ENCODE peak calls at places on chromosomes 4 and X, in six cellular contexts. U is HuH-7.5, N is right cardiac atrium, S is ACHN, L is brain microvascular endothelial cell, J is mesendoderm. P is an unnamed sample.

GRCh38 chr4:7803992-7804758 is 135.5 kb downstream of the AFAP1 start:
- DNase-seq in J (peak; percentile 88), L (peak; percentile 72), U (peak; percentile 73), S (peak; percentile 77), N (peak; percentile 94), P (peak; percentile 83)

GRCh38 chr4:182562350-182562749 is 319.1 kb downstream of the TENM3 start:
- DNase-seq in S (no peak), N (no peak), U (no peak), J (no peak), L (no peak), P (no peak)

GRCh38 chr4:72505314-72505744 is 63.7 kb downstream of the ADAMTS3 start:
- DNase-seq in N (peak; percentile 42), U (peak; percentile 11), J (peak; percentile 86), S (peak; percentile 55), L (peak; percentile 30), P (peak; percentile 35)

GRCh38 chrX:28697732-28698131 is 110.5 kb downstream of the IL1RAPL1 start:
- DNase-seq in J (no peak), N (no peak), U (no peak), S (no peak), L (no peak), P (no peak)

GRCh38 chrX:23704673-23705206 is 37.4 kb downstream of the PRDX4 start:
- DNase-seq in S (no peak), L (no peak), J (no peak), N (no peak), U (no peak), P (no peak)

GRCh38 chrX:64184396-64184795 is 21.1 kb downstream of the AMER1 start:
- DNase-seq in N (no peak), L (no peak), S (no peak), U (no peak), J (no peak), P (no peak)

GRCh38 chrX:153968754-153969124 is 2.9 kb downstream of the HCFC1 start:
- DNase-seq in N (no peak), S (no peak), J (peak; percentile 45), L (no peak), U (no peak), P (no peak)

GRCh38 chr4:103375278-103375677 is 177.1 kb upstream of the CENPE start:
- DNase-seq in J (no peak), U (no peak), N (no peak), L (peak; percentile 86), S (no peak), P (no peak)

GRCh38 chr4:7763788-7764187 is 175.9 kb downstream of the AFAP1 start:
- DNase-seq in J (peak; percentile 28), N (no peak), L (peak; percentile 82), U (no peak), S (peak; percentile 33), P (no peak)

GRCh38 chr4:38751341-38752043 is 31.3 kb downstream of the TLR10 start:
- DNase-seq in S (no peak), U (no peak), J (no peak), N (peak; percentile 29), L (no peak), P (no peak)

GRCh38 chr4:169744601-169745000 is 13.1 kb downstream of the HPF1 start:
- DNase-seq in U (no peak), N (no peak), S (no peak), L (no peak), J (no peak), P (no peak)

GRCh38 chr4:11408569-11408968 is 20.1 kb downstream of the HS3ST1 start:
- DNase-seq in S (no peak), J (no peak), U (no peak), L (no peak), N (no peak), P (peak; percentile 86)

GRCh38 chr4:152679414-152680281 is at the start of gene TMEM154:
- DNase-seq in S (peak; percentile 77), U (peak; percentile 39), J (peak; percentile 97), N (peak; percentile 82), L (peak; percentile 36), P (no peak)

GRCh38 chr4:118033148-118034060 is 882 bp upstream of the NDST3 start:
- DNase-seq in N (peak; percentile 67), L (no peak), U (peak; percentile 19), J (peak; percentile 75), S (peak; percentile 69), P (peak; percentile 65)

GRCh38 chrX:78357342-78358055 is 30.1 kb upstream of the CYSLTR1 start:
- DNase-seq in U (no peak), N (no peak), J (no peak), L (no peak), S (no peak), P (no peak)

GRCh38 chr4:4269856-4270255 is 20.1 kb downstream of the LYAR start:
- DNase-seq in J (no peak), L (peak; percentile 77), U (no peak), S (no peak), N (no peak), P (no peak)

GRCh38 chr4:111066001-111066400 is 443.1 kb upstream of the PITX2 start:
- DNase-seq in S (peak; percentile 83), U (no peak), L (no peak), N (no peak), J (no peak), P (no peak)

GRCh38 chr4:122003335-122003734 is 51.5 kb upstream of the TRPC3 start:
- DNase-seq in S (peak; percentile 33), L (peak; percentile 22), U (peak; percentile 4), J (peak; percentile 86), N (no peak), P (peak; percentile 24)

GRCh38 chr4:27057662-27058061 is 197.0 kb downstream of the STIM2 start:
- DNase-seq in L (no peak), U (no peak), S (no peak), J (no peak), N (no peak), P (no peak)

GRCh38 chrX:130563476-130563875 is 161.7 kb downstream of the RBMX2 start:
- DNase-seq in L (no peak), N (no peak), S (peak; percentile 17), U (no peak), J (no peak), P (no peak)

GRCh38 chrX:101803451-101803850 is 128.4 kb downstream of the ZMAT1 start:
- DNase-seq in L (no peak), S (peak; percentile 15), U (no peak), N (no peak), J (no peak), P (no peak)

P was measured in cerebellar cortex.